ENCODE peak calls at places on chromosome 21, in four cellular contexts. V is neuronal stem cell, P is small intestine, W is left lung. N is an unnamed sample.
A peak's percentile ranks its signal among the peaks of the same experiment; 100 is the strongest.

GRCh38 chr21:25513810-25514209 is 93.5 kb downstream of the MRPL39 start:
- DNase-seq in W (no peak), V (no peak), P (no peak), N (no peak)

GRCh38 chr21:45041351-45041805 is 33.0 kb upstream of the ADARB1 start:
- DNase-seq in V (no peak), P (no peak), W (peak; percentile 71), N (no peak)

GRCh38 chr21:42424848-42425602 is 21.3 kb downstream of the UBASH3A start:
- DNase-seq in P (peak; percentile 60), W (no peak), V (no peak), N (no peak)

GRCh38 chr21:35216966-35217365 is 167.9 kb upstream of the RUNX1 start:
- DNase-seq in V (no peak), W (no peak), P (no peak), N (no peak)

GRCh38 chr21:28447453-28447852 is 545.2 kb downstream of the LTN1 start:
- DNase-seq in P (no peak), W (no peak), V (no peak), N (no peak)

GRCh38 chr21:41289431-41289830 is 27.2 kb upstream of the FAM3B start:
- DNase-seq in P (peak; percentile 51), W (no peak), V (peak; percentile 12), N (no peak)

GRCh38 chr21:42366292-42367010 is at the start of gene TFF1:
- DNase-seq in W (no peak), P (peak; percentile 30), V (no peak), N (no peak)

GRCh38 chr21:39182484-39183271 is 573 bp downstream of the PSMG1 start:
- DNase-seq in W (peak; percentile 39), V (no peak), P (peak; percentile 43), N (no peak)

GRCh38 chr21:35265170-35265877 is 216.2 kb upstream of the RUNX1 start:
- DNase-seq in P (peak; percentile 21), W (no peak), V (no peak), N (no peak)

GRCh38 chr21:32184485-32184884 is 94.4 kb downstream of the MIS18A start:
- DNase-seq in W (no peak), P (no peak), V (no peak), N (no peak)

GRCh38 chr21:42258150-42258884 is 39.4 kb downstream of the ABCG1 start:
- DNase-seq in W (peak; percentile 70), P (peak; percentile 68), V (peak; percentile 57), N (peak; percentile 79)

DNA sequence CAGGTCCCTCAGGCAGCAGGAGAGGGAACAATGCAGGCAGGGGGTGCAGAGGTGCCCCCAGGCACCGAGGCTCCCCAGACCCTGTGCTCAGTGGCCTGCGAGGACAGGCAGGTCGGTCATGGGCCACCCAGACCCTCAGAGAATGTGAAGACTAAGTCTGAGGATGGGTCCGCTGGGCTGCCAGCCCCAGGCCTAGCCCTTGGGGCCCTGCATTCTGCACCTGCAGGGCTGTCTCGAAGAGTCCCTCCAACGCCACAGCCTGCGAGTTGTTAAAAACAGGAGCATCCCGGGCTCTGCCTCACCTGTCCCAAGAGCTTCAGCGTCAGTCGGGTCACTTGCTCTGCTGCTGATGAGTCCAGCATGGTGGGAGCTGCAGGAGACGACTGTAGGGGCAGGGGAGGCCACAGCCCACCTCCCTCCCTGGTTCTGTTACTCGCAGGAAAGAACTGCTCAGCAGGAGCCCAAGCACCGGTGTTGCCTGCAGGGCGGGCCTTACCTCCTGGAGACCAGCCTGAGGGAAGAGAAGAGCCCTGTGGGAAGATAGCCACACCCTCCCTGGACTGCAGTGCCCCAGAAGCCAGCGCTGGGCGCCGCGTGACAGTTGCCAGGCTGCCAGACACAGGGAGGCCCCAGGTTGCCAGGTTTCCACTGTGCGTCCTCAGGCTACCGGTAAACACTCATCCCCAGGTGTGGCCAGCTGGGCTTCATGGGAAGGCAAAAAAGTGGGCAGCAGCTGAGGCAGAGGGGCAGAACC is 5.8 kb downstream of the C21orf58 start:
- DNase-seq in V (no peak), P (peak; percentile 44), W (peak; percentile 70), N (no peak)
- H3K4me3 ChIP-seq in V (no peak overlapping the region), P (no peak overlapping the region), W (no peak overlapping the region), N (no peak overlapping the region)

DNA sequence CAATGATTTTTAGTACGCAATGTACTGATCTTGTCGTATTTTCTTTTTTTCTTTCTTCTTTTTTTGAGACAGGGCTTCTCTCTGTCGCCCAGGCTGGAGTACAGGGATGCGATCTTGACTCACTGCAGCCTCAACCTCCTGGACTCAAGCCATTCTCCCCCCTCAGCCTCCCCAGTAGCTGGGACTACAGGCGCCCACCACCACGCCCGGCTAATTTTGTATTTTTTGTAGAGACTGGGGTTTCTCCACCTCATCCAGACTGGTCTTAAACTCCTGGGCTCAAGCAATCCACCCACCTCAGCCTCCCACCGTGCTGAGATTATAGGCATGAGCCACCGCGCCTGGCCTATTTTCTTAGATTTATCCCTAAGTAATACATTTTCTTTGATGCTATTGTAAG is 43.9 kb upstream of the COL6A2 start:
- DNase-seq in V (no peak), W (no peak), P (no peak), N (no peak)
- H3K4me1 ChIP-seq in V (no peaks in the 10 kb centered on the region), W (peaks cover 4% of the 10 kb centered on the region), P (no peaks in the 10 kb centered on the region), N (no peaks in the 10 kb centered on the region)

GRCh38 chr21:37210017-37210593 is 57.0 kb downstream of the VPS26C start:
- DNase-seq in W (no peak), V (no peak), P (no peak), N (no peak)

GRCh38 chr21:37206531-37206930 is 60.6 kb downstream of the VPS26C start:
- DNase-seq in W (no peak), P (no peak), V (no peak), N (no peak)

GRCh38 chr21:37208741-37209225 is 58.4 kb downstream of the VPS26C start:
- DNase-seq in P (no peak), V (no peak), W (no peak), N (no peak)

GRCh38 chr21:37208056-37208705 is 59.0 kb downstream of the VPS26C start:
- DNase-seq in P (peak; percentile 42), W (peak; percentile 84), V (no peak), N (no peak)

DNA sequence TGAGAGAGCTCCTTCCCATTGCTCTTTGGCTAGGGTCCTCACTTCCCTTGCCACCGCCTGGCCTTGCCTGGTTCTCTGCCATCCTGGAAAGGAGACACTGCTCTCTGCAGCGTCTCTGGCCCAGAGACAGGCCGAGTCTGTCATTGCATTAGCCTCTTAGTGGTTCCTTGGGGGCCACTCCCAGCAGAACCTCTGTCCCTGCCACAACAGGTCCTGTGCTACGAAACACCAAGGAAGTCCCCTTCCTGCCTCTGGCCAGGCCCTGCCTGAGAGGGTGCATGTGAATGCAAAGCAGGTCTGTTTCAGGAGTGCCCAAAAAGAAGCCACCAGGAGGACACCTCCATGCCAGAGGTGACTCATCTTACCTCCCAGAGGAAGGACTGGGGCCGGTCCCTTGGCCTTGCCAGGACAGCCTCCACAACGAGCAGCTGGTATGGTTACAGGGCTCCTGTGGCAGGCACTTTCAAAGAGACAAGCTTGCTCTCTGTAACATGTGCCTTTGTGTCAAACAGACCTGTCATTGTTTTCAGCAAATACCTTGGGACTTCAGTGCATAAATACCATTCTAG is 59.6 kb downstream of the VPS26C start:
- DNase-seq in P (peak; percentile 25), V (no peak), W (no peak), N (no peak)
- H3K4me3 ChIP-seq in P (no peak overlapping the region), V (no peak overlapping the region), W (no peak overlapping the region), N (no peak overlapping the region)

GRCh38 chr21:33234618-33235520 is 5.1 kb downstream of the IFNAR2 start:
- DNase-seq in W (no peak), P (no peak), V (no peak), N (no peak)

GRCh38 chr21:33230518-33231324 is 983 bp downstream of the IFNAR2 start:
- DNase-seq in V (peak; percentile 56), P (peak; percentile 42), W (peak; percentile 58), N (peak; percentile 74)

GRCh38 chr21:33229776-33230517 is at the start of gene IFNAR2:
- DNase-seq in P (peak; percentile 59), V (peak; percentile 76), W (peak; percentile 81), N (peak; percentile 68)

GRCh38 chr21:33231526-33231925 is 1.8 kb downstream of the IFNAR2 start:
- DNase-seq in W (no peak), V (no peak), P (no peak), N (no peak)

GRCh38 chr21:33232640-33233039 is 2.9 kb downstream of the IFNAR2 start:
- DNase-seq in V (no peak), P (no peak), W (no peak), N (no peak)
- H3K4me1 ChIP-seq in V (peaks cover 5% of the 10 kb centered on the region), P (peaks cover 2% of the 10 kb centered on the region), W (peaks cover 16% of the 10 kb centered on the region), N (peaks cover 18% of the 10 kb centered on the region)

N was measured in HAP-1.